ENCODE peak calls at places on chromosomes 16 and 17, in ten cellular contexts. R, I, S, E, B, D, O, G, Q and M are unnamed samples.

GRCh38 chr17:82449136-82449882 is 1.2 kb downstream of the CYBC1 start:
- DNase-seq in R (no peak), I (no peak), G (no peak), S (no peak), Q (no peak), B (no peak), D (no peak), O (peak; percentile 67), E (no peak), M (no peak)

GRCh38 chr17:40026816-40027613 is 11.8 kb downstream of the CSF3 start:
- DNase-seq in B (peak; percentile 83), I (peak; percentile 92), G (peak; percentile 78), O (peak; percentile 64), R (peak; percentile 92), E (peak; percentile 90), Q (peak; percentile 86), D (peak; percentile 47), S (peak; percentile 66), M (no peak)

GRCh38 chr16:87333101-87333500 is 15.9 kb upstream of the C16orf95 start:
- DNase-seq in S (no peak), B (peak; percentile 15), E (no peak), D (no peak), R (no peak), I (peak; percentile 62), Q (no peak), O (no peak), G (no peak), M (no peak)

GRCh38 chr16:534856-535445 is 7.4 kb downstream of the CAPN15 start:
- DNase-seq in D (no peak), O (no peak), E (no peak), G (no peak), I (no peak), Q (no peak), R (no peak), S (no peak), B (no peak), M (no peak)

GRCh38 chr17:59870482-59870881 is 22.3 kb downstream of the TUBD1 start:
- DNase-seq in G (no peak), R (no peak), I (no peak), D (no peak), Q (no peak), B (no peak), O (no peak), E (no peak), S (no peak), M (no peak)

GRCh38 chr17:4080686-4081085 is 62.1 kb downstream of the ZZEF1 start:
- DNase-seq in S (no peak), G (no peak), D (no peak), R (no peak), O (no peak), I (no peak), E (no peak), Q (no peak), B (no peak), M (no peak)

GRCh38 chr17:39051001-39051605 is 83.9 kb upstream of the FBXO47 start:
- DNase-seq in I (no peak), O (no peak), R (no peak), G (no peak), Q (no peak), D (no peak), B (no peak), E (no peak), S (no peak), M (peak; percentile 47)

GRCh38 chr17:15885770-15886169 is 59.2 kb upstream of the ADORA2B start:
- DNase-seq in R (no peak), Q (peak; percentile 39), O (no peak), G (no peak), E (no peak), D (no peak), S (peak; percentile 35), I (no peak), B (no peak), M (no peak)

DNA sequence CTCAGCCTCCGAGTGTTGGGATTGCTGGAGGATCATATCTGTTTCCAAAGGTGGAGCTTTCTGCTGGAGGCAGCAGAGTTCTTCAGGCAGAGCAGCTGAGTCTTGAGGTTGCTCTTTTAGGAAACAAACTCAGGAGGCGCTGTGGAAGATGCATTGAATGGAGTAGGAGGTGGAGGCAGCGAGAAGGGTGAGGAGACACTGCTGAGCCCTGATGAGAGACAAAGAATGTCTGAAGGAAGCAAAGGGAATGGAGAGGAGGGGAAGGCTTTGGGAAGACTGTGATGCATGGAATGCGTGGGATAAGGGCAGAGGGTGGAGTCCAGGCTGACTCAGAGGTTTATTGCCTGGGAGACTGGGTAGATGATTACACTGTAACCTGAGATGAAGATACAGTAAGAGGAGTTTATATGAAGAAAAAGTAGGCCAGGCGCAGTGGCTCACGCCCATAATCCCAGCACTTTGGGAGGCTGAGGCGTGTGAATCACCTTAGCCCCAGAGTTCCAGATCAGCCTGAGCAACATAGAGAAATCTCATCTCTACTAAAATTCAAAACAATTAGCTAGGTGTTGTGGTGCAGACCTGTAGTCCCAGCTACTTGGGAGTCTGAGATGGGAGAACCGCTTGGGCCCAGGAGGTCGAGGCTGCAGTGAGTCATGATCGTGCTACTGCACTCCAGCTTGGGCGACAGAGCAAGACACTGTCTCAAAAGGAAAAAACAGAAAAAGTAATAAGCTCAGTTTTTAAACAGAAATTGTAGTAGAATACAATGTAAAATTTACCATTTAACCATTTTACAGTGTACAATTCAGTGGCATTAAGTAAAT is 17.8 kb upstream of the TMEM219 start:
- DNase-seq in O (no peak), D (peak; percentile 98), R (peak; percentile 58), B (no peak), S (peak; percentile 99), G (no peak), I (no peak), Q (peak; percentile 98), E (peak; percentile 81), M (no peak)
- TF ChIP-seq CTCF in O (no peak), D (no peak), R (peak; percentile 50), B (no peak), S (peak; percentile 36), G (no peak), I (no peak), Q (peak; percentile 53), E (no peak), M (no peak)

GRCh38 chr17:44191941-44192496 is 5.2 kb downstream of the TMUB2 start:
- DNase-seq in Q (no peak), E (no peak), S (no peak), B (peak; percentile 25), D (no peak), R (no peak), O (no peak), I (peak; percentile 7), G (no peak), M (no peak)

GRCh38 chr17:44192750-44193149 is 6.0 kb downstream of the TMUB2 start:
- DNase-seq in D (no peak), R (no peak), O (no peak), B (peak; percentile 21), E (no peak), G (no peak), I (no peak), S (no peak), Q (no peak), M (no peak)

GRCh38 chr17:44190496-44190895 is 3.7 kb downstream of the TMUB2 start:
- DNase-seq in Q (no peak), E (no peak), O (no peak), B (no peak), D (no peak), G (no peak), I (no peak), R (no peak), S (no peak), M (no peak)

GRCh38 chr17:44191389-44191788 is 4.6 kb downstream of the TMUB2 start:
- DNase-seq in R (no peak), I (no peak), D (no peak), G (no peak), S (no peak), O (no peak), B (peak; percentile 16), E (no peak), Q (no peak), M (no peak)

GRCh38 chr17:44193326-44194084 is 6.2 kb downstream of the ATXN7L3 start:
- DNase-seq in R (no peak), S (no peak), B (peak; percentile 18), Q (no peak), I (no peak), G (no peak), D (no peak), O (no peak), E (no peak), M (no peak)
- H3K27ac ChIP-seq in R (peak overlapping the region; percentile 54), S (no peak overlapping the region), B (no peak overlapping the region), Q (peak overlapping the region; percentile 49), I (no peak overlapping the region), G (peak overlapping the region; percentile 62), D (no peak overlapping the region), O (no peak overlapping the region), E (no peak overlapping the region), M (no peak overlapping the region)

DNA sequence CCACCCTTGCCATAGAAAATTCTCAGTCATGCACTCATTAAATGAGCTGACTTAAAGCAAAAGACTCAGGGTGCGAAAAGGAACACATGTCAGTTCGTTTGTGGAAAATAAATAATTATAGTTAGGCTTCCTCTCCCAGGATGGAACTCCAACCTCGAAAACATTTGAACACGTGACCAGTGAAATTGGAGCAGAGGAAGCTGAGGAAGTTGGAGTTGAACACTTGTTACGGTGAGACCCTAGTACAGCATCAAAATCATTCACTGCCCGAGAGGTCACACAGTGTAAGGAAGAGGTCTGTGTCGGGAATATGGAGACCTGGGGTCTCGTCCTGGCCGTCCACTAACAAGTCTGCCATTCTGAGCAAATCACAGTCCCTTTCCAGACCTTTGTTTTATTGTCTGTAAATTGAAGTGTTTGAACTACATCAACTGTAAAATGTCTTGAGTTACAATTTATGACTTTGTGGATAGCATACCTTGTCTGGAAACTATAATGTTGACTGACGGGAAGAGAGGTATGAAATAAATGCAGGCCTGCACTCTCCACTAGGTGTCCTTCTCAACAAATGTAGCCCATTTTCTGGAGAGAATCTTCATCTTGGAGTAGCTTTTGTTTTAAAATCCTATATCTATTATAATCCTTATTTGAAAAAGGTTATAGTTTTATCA is 7.7 kb downstream of the PSMD7 start:
- DNase-seq in Q (peak; percentile 17), E (no peak), D (no peak), B (no peak), S (no peak), R (no peak), O (no peak), I (no peak), G (no peak), M (no peak)
- TF ChIP-seq CTCF in Q (peak; percentile 42), E (no peak), D (peak; percentile 50), B (no peak), S (peak; percentile 16), R (peak; percentile 40), O (peak; percentile 32), I (no peak), G (no peak), M (no peak)

GRCh38 chr17:57983446-57983845 is 4.6 kb downstream of the VEZF1 start:
- DNase-seq in R (no peak), B (no peak), Q (no peak), I (no peak), E (no peak), S (no peak), G (no peak), O (no peak), D (no peak), M (no peak)

GRCh38 chr17:57980522-57980921 is 7.5 kb downstream of the VEZF1 start:
- DNase-seq in D (no peak), G (no peak), E (no peak), R (no peak), I (no peak), B (no peak), Q (no peak), S (no peak), O (no peak), M (no peak)

GRCh38 chr17:57984936-57985674 is 2.9 kb downstream of the VEZF1 start:
- DNase-seq in G (no peak), R (no peak), S (peak; percentile 24), B (no peak), Q (no peak), D (no peak), O (no peak), E (no peak), I (no peak), M (no peak)

GRCh38 chr17:57984226-57984890 is 3.7 kb downstream of the VEZF1 start:
- DNase-seq in D (no peak), E (no peak), Q (peak; percentile 56), I (no peak), O (no peak), R (no peak), G (no peak), B (no peak), S (peak; percentile 25), M (no peak)

DNA sequence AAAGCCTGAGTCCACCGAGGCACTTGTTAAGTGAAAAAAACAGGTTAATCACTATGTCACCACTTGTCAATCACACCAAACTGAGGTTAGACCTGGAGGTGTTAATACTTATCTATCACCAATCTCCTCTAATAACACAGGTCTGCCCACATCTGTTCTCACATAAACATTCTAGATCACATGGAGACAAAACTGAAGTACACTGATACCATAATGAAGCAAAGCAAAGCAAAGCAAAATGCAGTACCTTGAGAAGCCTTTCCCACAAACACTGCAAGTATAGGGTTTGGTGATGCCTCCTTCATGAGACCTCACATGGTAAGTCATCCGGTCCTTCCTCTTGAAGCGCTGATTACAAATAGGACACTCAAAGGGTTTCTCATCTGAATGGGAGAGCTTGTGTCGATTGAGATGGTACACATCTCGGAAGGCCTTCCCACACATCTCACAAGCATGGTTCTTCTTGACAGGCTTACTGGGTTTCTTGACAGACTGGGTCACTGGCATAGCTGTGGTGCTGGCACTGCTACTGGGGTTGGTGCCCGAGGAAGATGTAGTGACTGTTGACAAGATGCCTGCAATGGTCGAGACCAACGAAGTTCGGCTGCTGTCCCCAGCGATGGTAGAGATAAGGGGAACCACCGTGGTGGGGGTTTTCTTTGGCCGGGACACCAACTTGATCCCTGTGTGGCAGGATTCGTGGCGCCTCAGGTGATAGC is 5.4 kb downstream of the VEZF1 start:
- DNase-seq in B (no peak), O (no peak), D (no peak), E (no peak), R (no peak), S (no peak), Q (no peak), I (no peak), G (no peak), M (no peak)
- H3K27ac ChIP-seq in B (no peak overlapping the region), O (no peak overlapping the region), D (no peak overlapping the region), E (no peak overlapping the region), R (no peak overlapping the region), S (no peak overlapping the region), Q (no peak overlapping the region), I (no peak overlapping the region), G (no peak overlapping the region), M (no peak overlapping the region)